ENCODE peak calls at places on chromosome 18, in nine cellular contexts. M is stimulated activated naive CD8-positive, alpha-beta T cell treated with anti-CD3 and anti-CD28 coated beads, Interleukin-15, Interleukin-2, amounts not matched to agents 100 U/mL and 50 U/mL, for 24 hours; K is GM12892; J is endodermal cell; E is activated CD8-positive, alpha-beta memory T cell treated with anti-CD3 and anti-CD28 coated beads, Interleukin-2, amount 50 U/mL, for 4 hours; D is naive B cell; B is hypothalamus; I is activated gamma-delta T cell treated with Interleukin-2 at 50 U/mL for 16 hours; U is stomach. H is an unnamed sample.

GRCh38 chr18:50311573-50312106 is 24.1 kb upstream of the CXXC1 start:
- DNase-seq in I (no peak), J (no peak), M (no peak), K (no peak), B (no peak), U (no peak), E (no peak), D (no peak), H (no peak)

GRCh38 chr18:31548825-31549224 is 42.9 kb upstream of the TTR start:
- DNase-seq in B (no peak), K (no peak), U (no peak), E (no peak), M (no peak), I (no peak), D (no peak), J (no peak), H (no peak)

GRCh38 chr18:55513199-55513598 is 74.8 kb downstream of the TCF4 start:
- DNase-seq in E (no peak), M (no peak), U (no peak), J (no peak), B (no peak), K (no peak), D (no peak), I (no peak), H (no peak)

GRCh38 chr18:74221081-74221480 is 70.7 kb downstream of the CYB5A start:
- DNase-seq in B (no peak), U (no peak), D (no peak), I (no peak), K (no peak), M (no peak), E (no peak), J (no peak), H (no peak)

GRCh38 chr18:58316943-58317342 is 272.9 kb downstream of the NEDD4L start:
- DNase-seq in K (no peak), E (no peak), B (no peak), U (no peak), D (no peak), I (no peak), J (peak), M (no peak), H (no peak)

GRCh38 chr18:24734058-24734457 is 273.6 kb downstream of the HRH4 start:
- DNase-seq in D (no peak), E (no peak), B (no peak), J (peak), M (no peak), I (no peak), K (no peak), U (no peak), H (no peak)

GRCh38 chr18:1392865-1393734 is 488.4 kb downstream of the ADCYAP1 start:
- DNase-seq in B (no peak), K (no peak), D (no peak), M (no peak), U (no peak), J (no peak), I (no peak), E (no peak), H (no peak)

GRCh38 chr18:10524507-10525425 is 1.1 kb upstream of the NAPG start:
- DNase-seq in D (peak), M (no peak), E (no peak), I (no peak), K (no peak), B (no peak), J (no peak), U (no peak), H (no peak)

GRCh38 chr18:70555046-70555445 is 266.2 kb downstream of the SOCS6 start:
- DNase-seq in J (no peak), M (no peak), I (no peak), B (no peak), K (no peak), U (no peak), E (no peak), D (no peak), H (no peak)

GRCh38 chr18:55338955-55339662 is 248.9 kb downstream of the TCF4 start:
- DNase-seq in I (no peak), E (no peak), J (no peak), D (no peak), M (no peak), B (no peak), K (no peak), U (no peak), H (no peak)

GRCh38 chr18:9708882-9709877 is 1.1 kb downstream of the RAB31 start:
- DNase-seq in U (no peak), E (no peak), I (no peak), M (peak), D (peak), J (peak), K (peak), B (no peak), H (no peak)

GRCh38 chr18:58394607-58395425 is 234.1 kb downstream of the ALPK2 start:
- DNase-seq in U (no peak), K (no peak), D (no peak), I (no peak), E (no peak), M (no peak), B (no peak), J (peak), H (no peak)

GRCh38 chr18:27143580-27144287 is 41.4 kb downstream of the CHST9 start:
- DNase-seq in E (no peak), I (no peak), D (no peak), U (peak), M (no peak), K (no peak), J (peak), B (no peak), H (no peak)

GRCh38 chr18:67771271-67771670 is 254.8 kb upstream of the DSEL start:
- DNase-seq in B (no peak), E (no peak), I (no peak), D (no peak), J (no peak), K (no peak), U (no peak), M (no peak), H (no peak)

GRCh38 chr18:56245856-56246575 is 392.4 kb downstream of the TXNL1 start:
- DNase-seq in U (no peak), J (no peak), E (no peak), B (no peak), M (no peak), I (no peak), D (no peak), K (no peak), H (no peak)

GRCh38 chr18:48828713-48829442 is 121.9 kb downstream of the SMAD7 start:
- DNase-seq in J (peak), D (no peak), M (peak), B (no peak), E (peak), U (peak), I (no peak), K (no peak), H (no peak)

GRCh38 chr18:58046794-58047555 is 2.9 kb downstream of the NEDD4L start:
- DNase-seq in U (no peak), M (no peak), E (no peak), K (no peak), I (no peak), D (no peak), J (no peak), B (no peak), H (no peak)

GRCh38 chr18:11984091-11984490 is 2.8 kb downstream of the IMPA2 start:
- DNase-seq in E (no peak), M (no peak), D (no peak), K (no peak), B (no peak), J (no peak), U (no peak), I (no peak), H (no peak)

GRCh38 chr18:37836071-37836470 is 270.5 kb upstream of the CELF4 start:
- DNase-seq in U (no peak), M (no peak), B (no peak), J (no peak), K (no peak), I (no peak), E (no peak), D (no peak), H (no peak)

GRCh38 chr18:26267350-26267749 is 41.1 kb downstream of the TAF4B start:
- DNase-seq in M (no peak), I (no peak), E (no peak), D (no peak), K (no peak), J (no peak), B (no peak), U (no peak), H (no peak)

GRCh38 chr18:245282-245847 is 22.5 kb downstream of the THOC1 start:
- DNase-seq in B (no peak), K (no peak), D (no peak), E (no peak), J (no peak), U (no peak), M (no peak), I (no peak), H (no peak)

GRCh38 chr18:331231-331771 is 63.5 kb upstream of the THOC1 start:
- DNase-seq in I (no peak), U (no peak), M (no peak), K (no peak), J (no peak), D (no peak), E (no peak), B (no peak), H (no peak)

GRCh38 chr18:73979742-73980141 is 167.9 kb downstream of the FBXO15 start:
- DNase-seq in I (no peak), J (no peak), B (no peak), M (no peak), D (no peak), U (no peak), E (no peak), K (no peak), H (no peak)

GRCh38 chr18:66838340-66838987 is 234.6 kb upstream of the CDH19 start:
- DNase-seq in U (no peak), I (no peak), B (no peak), D (no peak), K (no peak), M (no peak), E (no peak), J (no peak), H (no peak)

GRCh38 chr18:75127143-75128021 is 81.6 kb downstream of the PTGR3 start:
- DNase-seq in B (no peak), J (no peak), M (no peak), E (no peak), K (no peak), I (no peak), U (no peak), D (no peak), H (no peak)

GRCh38 chr18:910247-910646 is 5.6 kb downstream of the ADCYAP1 start:
- DNase-seq in D (no peak), J (no peak), B (no peak), I (no peak), U (no peak), E (no peak), M (no peak), K (no peak), H (no peak)

GRCh38 chr18:24414349-24415003 is 12.0 kb upstream of the IMPACT start:
- DNase-seq in U (no peak), J (no peak), D (no peak), I (no peak), B (no peak), M (peak), E (no peak), K (no peak), H (no peak)

GRCh38 chr18:77203071-77203470 is 46.6 kb upstream of the GALR1 start:
- DNase-seq in U (no peak), I (no peak), D (no peak), B (no peak), M (no peak), J (peak), E (no peak), K (no peak), H (no peak)

GRCh38 chr18:3466872-3467271 is 16.9 kb downstream of the TGIF1 start:
- DNase-seq in D (no peak), B (no peak), K (no peak), M (no peak), J (peak), I (no peak), E (no peak), U (no peak), H (no peak)

GRCh38 chr18:6520901-6521300 is 106.2 kb upstream of the L3MBTL4 start:
- DNase-seq in I (no peak), J (no peak), B (no peak), M (no peak), U (no peak), E (no peak), K (no peak), D (no peak), H (no peak)

GRCh38 chr18:77811510-77811909 is 561.9 kb downstream of the GALR1 start:
- DNase-seq in J (no peak), E (no peak), M (no peak), U (no peak), D (no peak), K (no peak), I (no peak), B (no peak), H (no peak)

GRCh38 chr18:13453714-13454113 is 235.2 kb downstream of the LDLRAD4 start:
- DNase-seq in J (no peak), E (no peak), D (no peak), M (no peak), I (no peak), B (no peak), K (no peak), U (peak), H (no peak)

GRCh38 chr18:75363446-75364225 is 63.9 kb downstream of the SMIM21 start:
- DNase-seq in B (no peak), U (no peak), D (no peak), J (no peak), K (no peak), M (no peak), E (no peak), I (no peak), H (no peak)

GRCh38 chr18:59298871-59299270 is 19.6 kb downstream of the CPLX4 start:
- DNase-seq in B (no peak), J (no peak), U (no peak), K (no peak), I (no peak), M (no peak), D (no peak), E (no peak), H (no peak)

GRCh38 chr18:27627927-27628326 is 442.8 kb upstream of the CHST9 start:
- DNase-seq in B (no peak), M (no peak), J (peak), U (no peak), D (no peak), I (no peak), K (no peak), E (no peak), H (no peak)

GRCh38 chr18:59540819-59541218 is 156.4 kb downstream of the CCBE1 start:
- DNase-seq in U (no peak), I (no peak), E (no peak), K (no peak), B (no peak), M (no peak), D (no peak), J (no peak), H (no peak)

H was measured in activated naive CD4-positive, alpha-beta T cell treated with anti-CD3 and anti-CD28 coated beads, Interleukin-2, amount 50 U/mL, for 72 hours.